ENCODE peak calls at places on chromosomes 11 and 22, in five cellular contexts. Q is IMR-90, T is Caco-2, B is GM12865, N is HCT116. G is an unnamed sample.

GRCh38 chr11:65128182-65129145 is 5.9 kb downstream of the SYVN1 start:
- DNase-seq in Q (no peak), T (peak; percentile 32), B (no peak), N (no peak), G (no peak)

GRCh38 chr11:123020968-123021367 is 39.3 kb upstream of the BSX start:
- DNase-seq in Q (peak; percentile 49), T (peak; percentile 53), B (peak; percentile 68), N (peak; percentile 33), G (peak; percentile 51)

GRCh38 chr11:126024143-126024542 is 38.5 kb downstream of the CDON start:
- DNase-seq in Q (no peak), T (no peak), B (no peak), N (no peak), G (no peak)

GRCh38 chr11:77036398-77036797 is 2.2 kb downstream of the B3GNT6 start:
- DNase-seq in Q (no peak), T (no peak), B (no peak), N (no peak), G (no peak)

GRCh38 chr11:119115484-119116234 is 5.7 kb upstream of the HINFP start:
- DNase-seq in Q (no peak), T (no peak), B (no peak), N (no peak), G (no peak)

GRCh38 chr11:126433244-126433846 is 77.9 kb downstream of the ST3GAL4 start:
- DNase-seq in Q (no peak), T (no peak), B (peak; percentile 44), N (no peak), G (no peak)

GRCh38 chr11:8597182-8597581 is 3.2 kb upstream of the STK33 start:
- DNase-seq in Q (peak; percentile 70), T (no peak), B (no peak), N (no peak), G (peak; percentile 89)

GRCh38 chr11:75140269-75141138 is 10.4 kb upstream of the SLCO2B1 start:
- DNase-seq in Q (peak; percentile 11), T (peak; percentile 82), B (peak; percentile 69), N (peak; percentile 34), G (peak; percentile 29)

GRCh38 chr11:8959546-8960166 is 4.6 kb downstream of the TMEM9B start:
- DNase-seq in Q (peak; percentile 86), T (peak; percentile 46), B (peak; percentile 87), N (peak; percentile 67), G (peak; percentile 94)

GRCh38 chr11:67371549-67372231 is 1.7 kb downstream of the CLCF1 start:
- DNase-seq in Q (peak; percentile 52), T (peak; percentile 68), B (peak; percentile 55), N (no peak), G (peak; percentile 60)

GRCh38 chr11:80638296-80638695 is 1197.5 kb upstream of the TENM4 start:
- DNase-seq in Q (no peak), T (no peak), B (no peak), N (no peak), G (no peak)

GRCh38 chr11:103624708-103625623 is 411.5 kb upstream of the DDI1 start:
- DNase-seq in Q (peak; percentile 98), T (no peak), B (peak; percentile 13), N (no peak), G (peak; percentile 99)

GRCh38 chr11:83956119-83956697 is 670.0 kb upstream of the CCDC90B start:
- DNase-seq in Q (no peak), T (no peak), B (peak; percentile 7), N (no peak), G (no peak)

GRCh38 chr11:74870485-74870884 is 78.4 kb downstream of the XRRA1 start:
- DNase-seq in Q (peak; percentile 66), T (no peak), B (peak; percentile 51), N (peak; percentile 10), G (peak; percentile 64)

GRCh38 chr22:42170946-42171345 is 40.3 kb upstream of the CYP2D6 start:
- DNase-seq in Q (no peak), T (no peak), B (no peak), N (no peak), G (no peak)

GRCh38 chr11:129611661-129612566 is 203.7 kb upstream of the TMEM45B start:
- DNase-seq in Q (no peak), T (no peak), B (peak; percentile 18), N (no peak), G (peak; percentile 11)

GRCh38 chr11:88508558-88508807 is 170.9 kb upstream of the CTSC start:
- DNase-seq in Q (no peak), T (no peak), B (no peak), N (no peak), G (no peak)

GRCh38 chr11:28139848-28140415 is 31.7 kb downstream of the METTL15 start:
- DNase-seq in Q (no peak), T (no peak), B (no peak), N (no peak), G (no peak)

GRCh38 chr22:42389137-42389536 is 43.1 kb downstream of the NFAM1 start:
- DNase-seq in Q (no peak), T (no peak), B (no peak), N (no peak), G (no peak)

GRCh38 chr11:98630736-98631135 is 390.0 kb upstream of the CNTN5 start:
- DNase-seq in Q (no peak), T (no peak), B (no peak), N (no peak), G (no peak)

GRCh38 chr11:15371533-15371932 is 256.8 kb downstream of the INSC start:
- DNase-seq in Q (no peak), T (no peak), B (no peak), N (no peak), G (no peak)

GRCh38 chr11:68574308-68574707 is 110.0 kb upstream of the GAL start:
- DNase-seq in Q (peak; percentile 75), T (no peak), B (no peak), N (no peak), G (peak; percentile 54)

GRCh38 chr11:92981508-92982043 is 12.1 kb downstream of the MTNR1B start:
- DNase-seq in Q (no peak), T (no peak), B (no peak), N (no peak), G (no peak)

GRCh38 chr11:109205312-109205711 is 216.7 kb upstream of the C11orf87 start:
- DNase-seq in Q (no peak), T (no peak), B (no peak), N (no peak), G (no peak)

GRCh38 chr11:61294717-61295595 is at the start of gene VWCE:
- DNase-seq in Q (peak; percentile 41), T (peak; percentile 71), B (peak; percentile 90), N (no peak), G (peak; percentile 43)

GRCh38 chr11:73980001-73980960 is 2.4 kb downstream of the UCP2 start:
- DNase-seq in Q (peak; percentile 20), T (peak; percentile 52), B (peak; percentile 94), N (no peak), G (no peak)

GRCh38 chr11:2521081-2521480 is 76.3 kb downstream of the KCNQ1 start:
- DNase-seq in Q (no peak), T (peak; percentile 13), B (no peak), N (no peak), G (no peak)

DNA sequence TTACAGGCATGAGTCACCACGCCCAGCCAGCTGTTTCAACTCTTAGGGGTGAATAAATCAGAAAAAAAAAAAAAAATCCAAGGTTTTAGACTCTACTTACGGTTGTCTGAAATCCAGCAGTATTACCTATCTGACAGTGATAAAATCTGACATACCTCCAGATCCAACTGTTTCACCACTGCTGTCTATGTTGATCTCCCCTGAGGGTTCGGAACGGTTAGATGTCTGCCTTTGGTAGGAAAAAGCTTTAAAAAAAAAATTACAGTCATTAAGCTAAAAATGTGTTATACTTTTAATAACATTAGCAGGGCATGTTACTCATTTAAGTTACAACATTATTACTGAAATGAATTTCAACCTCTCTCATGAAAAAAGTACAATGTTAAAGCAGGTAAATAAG is 21.1 kb downstream of the NCAPD3 start:
- DNase-seq in Q (no peak), T (no peak), B (no peak), N (no peak), G (no peak)
- TF ChIP-seq CTCF in Q (no peak), T (no peak), B (no peak), N (no peak), G (no peak)

DNA sequence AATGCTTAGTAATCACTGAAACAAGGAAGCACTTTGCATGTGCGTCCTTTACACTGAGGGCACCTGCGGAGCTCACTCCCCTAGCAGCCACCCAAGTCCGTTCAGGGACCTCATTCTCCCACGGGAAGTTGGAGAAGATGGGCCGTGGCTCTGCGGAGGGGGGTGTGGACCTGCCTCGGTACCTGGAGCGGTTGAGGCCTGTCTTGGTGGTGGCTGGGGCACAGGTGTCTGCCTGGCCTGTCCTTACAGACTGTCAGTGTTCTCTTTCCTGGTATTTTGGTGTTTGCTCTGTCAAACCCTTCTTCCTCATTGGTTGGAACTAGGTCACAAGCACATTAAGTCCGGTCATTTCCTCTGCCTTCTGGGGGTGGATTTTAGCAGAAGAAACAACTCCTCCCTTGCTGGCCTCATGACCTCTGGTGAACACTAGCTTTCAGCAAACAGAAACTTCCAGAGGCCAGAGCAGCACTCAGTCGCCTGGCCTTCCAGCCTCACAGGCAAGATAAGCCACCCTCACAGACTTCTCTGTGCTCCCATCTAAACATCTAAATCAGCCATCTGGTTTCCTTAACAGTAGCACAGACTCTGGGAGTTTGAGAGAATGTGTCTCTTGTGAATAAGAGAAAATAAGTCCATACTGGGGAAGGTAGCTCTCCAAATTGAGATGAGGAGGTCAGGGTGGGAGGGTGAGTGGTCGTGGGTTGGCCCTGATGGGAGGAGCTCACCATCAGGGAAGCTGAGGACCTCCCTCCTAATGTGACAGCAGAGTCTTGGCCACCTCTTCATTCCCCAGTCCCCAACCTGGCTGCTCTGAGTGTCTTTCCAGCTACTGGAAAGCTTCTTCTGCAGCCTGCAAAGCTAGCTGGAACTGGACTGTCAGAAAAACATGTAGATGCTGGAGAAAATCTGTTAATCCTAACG is 8.6 kb downstream of the SNAP29 start:
- DNase-seq in Q (peak; percentile 46), T (peak; percentile 63), B (no peak), N (no peak), G (peak; percentile 45)
- H3K4me3 ChIP-seq in Q (no peak overlapping the region), T (no peak overlapping the region), B (no peak overlapping the region), N (no peak overlapping the region), G (no peak overlapping the region)

DNA sequence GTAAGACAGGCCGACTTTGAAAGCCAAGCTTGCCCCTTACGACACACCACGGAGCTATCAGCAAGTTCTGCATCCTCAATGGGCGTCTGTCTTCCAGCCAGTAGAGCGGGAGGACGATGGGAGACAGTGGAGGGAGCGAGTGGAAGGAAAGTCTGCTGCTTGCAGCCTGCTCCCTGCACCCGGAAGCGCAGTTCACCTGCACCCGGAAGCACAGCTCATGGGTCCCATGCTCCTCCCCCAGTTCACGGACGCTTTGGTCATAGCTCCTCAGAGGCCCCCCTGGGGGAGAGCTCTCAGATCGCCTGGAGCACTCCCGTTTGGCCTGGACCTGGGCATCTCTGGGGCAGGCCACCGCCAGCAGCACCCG is 51.3 kb downstream of the FBLN1 start:
- DNase-seq in Q (no peak), T (no peak), B (peak; percentile 11), N (no peak), G (no peak)
- TF ChIP-seq CTCF in Q (no peak), T (peak; percentile 9), B (no peak), N (no peak), G (no peak)

GRCh38 chr11:47247502-47247901 is 1.1 kb downstream of the ACP2 start:
- DNase-seq in Q (no peak), T (no peak), B (no peak), N (no peak), G (no peak)
- H3K4me3 ChIP-seq in Q (no peak overlapping the region), T (peak overlapping the region; percentile 64), B (peak overlapping the region; percentile 67), N (peak overlapping the region; percentile 96), G (no peak overlapping the region)